ENCODE peak calls at places on chromosomes 5 and 9, in five cellular contexts. I is gastrocnemius medialis, A is amniotic stem cell, N is upper lobe of right lung, J is substantia nigra. Z is an unnamed sample.

GRCh38 chr9:121296213-121297127 is 28.5 kb downstream of the GSN start:
- DNase-seq in A (no peak), J (no peak), I (no peak), N (no peak), Z (peak; percentile 45)

GRCh38 chr9:81819859-81820546 is 108.2 kb upstream of the SPATA31D4 start:
- DNase-seq in N (no peak), I (no peak), A (no peak), J (no peak), Z (no peak)

GRCh38 chr5:8905021-8905420 is 640.9 kb downstream of the SEMA5A start:
- DNase-seq in J (no peak), N (no peak), A (peak; percentile 44), I (no peak), Z (no peak)

GRCh38 chr9:124217839-124218437 is 39.8 kb upstream of the NEK6 start:
- DNase-seq in N (peak; percentile 63), J (no peak), I (no peak), A (no peak), Z (no peak)

GRCh38 chr9:129352157-129352870 is 174.3 kb upstream of the IER5L start:
- DNase-seq in I (no peak), J (no peak), A (no peak), N (no peak), Z (no peak)

GRCh38 chr9:98502976-98503325 is 205.8 kb downstream of the GABBR2 start:
- DNase-seq in A (peak; percentile 5), I (no peak), J (no peak), N (peak; percentile 76), Z (no peak)

GRCh38 chr5:65172486-65173129 is 309.1 kb downstream of the ADAMTS6 start:
- DNase-seq in A (no peak), N (no peak), I (no peak), J (no peak), Z (no peak)

GRCh38 chr9:120689860-120690259 is 24.4 kb downstream of the MEGF9 start:
- DNase-seq in I (no peak), N (no peak), J (no peak), A (no peak), Z (no peak)

GRCh38 chr9:22044583-22044982 is 35.5 kb upstream of the CDKN2B start:
- DNase-seq in A (peak; percentile 44), I (no peak), N (no peak), J (no peak), Z (no peak)

GRCh38 chr9:99820330-99821186 is 1.1 kb upstream of the NR4A3 start:
- DNase-seq in A (peak; percentile 62), I (peak; percentile 87), N (peak; percentile 71), J (no peak), Z (peak; percentile 75)

GRCh38 chr9:100379862-100380261 is 27.1 kb upstream of the TEX10 start:
- DNase-seq in N (no peak), A (peak; percentile 7), J (no peak), I (no peak), Z (no peak)

GRCh38 chr9:23933348-23933747 is 107.3 kb upstream of the ELAVL2 start:
- DNase-seq in A (no peak), N (no peak), J (no peak), I (no peak), Z (no peak)

GRCh38 chr9:113368960-113369582 is 7.7 kb downstream of the HDHD3 start:
- DNase-seq in N (no peak), J (no peak), I (no peak), A (no peak), Z (no peak)

GRCh38 chr9:132125944-132126720 is 35.7 kb upstream of the NTNG2 start:
- DNase-seq in N (no peak), I (no peak), A (no peak), J (no peak), Z (no peak)

GRCh38 chr5:80781356-80781755 is 126.6 kb upstream of the DHFR start:
- DNase-seq in A (no peak), N (no peak), J (no peak), I (no peak), Z (no peak)

GRCh38 chr9:94945191-94946144 is 219.0 kb downstream of the AOPEP start:
- DNase-seq in I (peak; percentile 57), J (no peak), A (peak; percentile 69), N (no peak), Z (peak; percentile 54)

GRCh38 chr5:58041884-58042283 is 418.0 kb downstream of the PLK2 start:
- DNase-seq in A (no peak), J (no peak), N (no peak), I (no peak), Z (no peak)

GRCh38 chr5:165209101-165209727 is 1703.8 kb downstream of the MAT2B start:
- DNase-seq in J (no peak), N (no peak), A (no peak), I (no peak), Z (no peak)

GRCh38 chr9:108477538-108478006 is 378.2 kb downstream of the ACTL7B start:
- DNase-seq in A (peak; percentile 56), J (no peak), N (no peak), I (no peak), Z (no peak)

GRCh38 chr5:151047814-151048425 is 27.5 kb downstream of the GPX3 start:
- DNase-seq in A (no peak), N (no peak), J (no peak), I (no peak), Z (no peak)

GRCh38 chr5:90590-91547 is 1.1 kb upstream of the PLEKHG4B start:
- DNase-seq in J (no peak), N (no peak), A (no peak), I (no peak), Z (no peak)

GRCh38 chr5:417301-417700 is 25.7 kb upstream of the EXOC3 start:
- DNase-seq in A (no peak), J (no peak), N (peak; percentile 41), I (no peak), Z (no peak)

GRCh38 chr9:6605202-6605601 is 40.3 kb downstream of the GLDC start:
- DNase-seq in N (no peak), I (no peak), A (no peak), J (no peak), Z (no peak)

GRCh38 chr5:10077721-10078551 is 171.8 kb downstream of the ATPSCKMT start:
- DNase-seq in A (peak; percentile 67), I (no peak), N (no peak), J (no peak), Z (no peak)

GRCh38 chr9:114177423-114178064 is 22.2 kb downstream of the COL27A1 start:
- DNase-seq in N (no peak), J (no peak), A (peak; percentile 36), I (no peak), Z (peak; percentile 74)

GRCh38 chr5:170747357-170747756 is 36.2 kb upstream of the GABRP start:
- DNase-seq in N (no peak), A (no peak), I (no peak), J (no peak), Z (no peak)

Z was measured in adrenal gland.